ENCODE peak calls at places on chromosomes 11 and 22, in four cellular contexts. F is AG09309, D is fibroblast of mammary gland, V is RWPE2. I is an unnamed sample.
A peak's percentile ranks its signal among the peaks of the same experiment; 100 is the strongest.

GRCh38 chr11:69287968-69288882 is 5.7 kb upstream of the MYEOV start:
- DNase-seq in F (no peak), D (no peak), V (no peak), I (no peak)

GRCh38 chr11:69874984-69875673 is 55.9 kb upstream of the FGF3 start:
- DNase-seq in F (no peak), D (no peak), V (no peak), I (no peak)

GRCh38 chr11:16402654-16403447 is 46.5 kb upstream of the SOX6 start:
- DNase-seq in F (no peak), D (no peak), V (no peak), I (no peak)

GRCh38 chr11:122754553-122755322 is 83.6 kb upstream of the CRTAM start:
- DNase-seq in F (no peak), D (no peak), V (no peak), I (no peak)

GRCh38 chr11:62713343-62713742 is 5.9 kb downstream of the GNG3 start:
- DNase-seq in F (no peak), D (no peak), V (no peak), I (no peak)

GRCh38 chr11:103736986-103737622 is 299.3 kb upstream of the DDI1 start:
- DNase-seq in F (no peak), D (no peak), V (no peak), I (no peak)

GRCh38 chr11:46248270-46249102 is 29.0 kb upstream of the CREB3L1 start:
- DNase-seq in F (peak; percentile 91), D (peak; percentile 98), V (no peak), I (no peak)

GRCh38 chr22:17773606-17774205 is 563 bp downstream of the BID start:
- DNase-seq in F (no peak), D (peak; percentile 20), V (no peak), I (no peak)

GRCh38 chr11:120128392-120129172 is 9.3 kb downstream of the TRIM29 start:
- DNase-seq in F (peak; percentile 56), D (peak; percentile 28), V (peak; percentile 93), I (no peak)

GRCh38 chr22:33188316-33188715 is 130.1 kb upstream of the SYN3 start:
- DNase-seq in F (no peak), D (peak; percentile 6), V (no peak), I (no peak)

GRCh38 chr11:65071907-65072630 is 11.8 kb downstream of the CDCA5 start:
- DNase-seq in F (no peak), D (no peak), V (no peak), I (no peak)

GRCh38 chr22:37165066-37165465 is 15.3 kb upstream of the IL2RB start:
- DNase-seq in F (no peak), D (no peak), V (no peak), I (no peak)

GRCh38 chr11:772429-773390 is 4.6 kb downstream of the GATD1 start:
- DNase-seq in F (no peak), D (no peak), V (peak; percentile 62), I (no peak)

GRCh38 chr22:19871023-19871844 is 16.6 kb upstream of the GNB1L start:
- DNase-seq in F (no peak), D (no peak), V (peak; percentile 51), I (no peak)

GRCh38 chr22:24140357-24140756 is 40.9 kb upstream of the SUSD2 start:
- DNase-seq in F (no peak), D (no peak), V (no peak), I (no peak)

GRCh38 chr22:49733631-49734030 is 94.0 kb downstream of the BRD1 start:
- DNase-seq in F (no peak), D (no peak), V (no peak), I (no peak)

GRCh38 chr22:47606426-47606825 is 844.0 kb downstream of the TBC1D22A start:
- DNase-seq in F (no peak), D (no peak), V (no peak), I (no peak)

GRCh38 chr11:534592-535518 is 521 bp downstream of the HRAS start:
- DNase-seq in F (no peak), D (no peak), V (peak; percentile 91), I (no peak)

GRCh38 chr11:28581286-28582242 is 473.4 kb downstream of the METTL15 start:
- DNase-seq in F (peak; percentile 46), D (peak; percentile 85), V (no peak), I (no peak)

GRCh38 chr11:123611698-123612097 is 42.7 kb downstream of the SCN3B start:
- DNase-seq in F (no peak), D (no peak), V (no peak), I (no peak)

GRCh38 chr11:44529895-44530412 is 35.5 kb upstream of the CD82 start:
- DNase-seq in F (no peak), D (no peak), V (no peak), I (no peak)

GRCh38 chr22:20393705-20394476 is at the start of gene ZNF74:
- DNase-seq in F (peak; percentile 64), D (peak; percentile 90), V (no peak), I (peak; percentile 75)

GRCh38 chr11:44445500-44446340 is 119.7 kb upstream of the CD82 start:
- DNase-seq in F (no peak), D (no peak), V (no peak), I (no peak)

GRCh38 chr11:130077671-130078468 is 8.2 kb downstream of the APLP2 start:
- DNase-seq in F (no peak), D (no peak), V (no peak), I (no peak)

GRCh38 chr11:396948-397548 is 3.0 kb downstream of the PKP3 start:
- DNase-seq in F (no peak), D (peak; percentile 59), V (no peak), I (no peak)

GRCh38 chr11:134476435-134477021 is 64.5 kb upstream of the B3GAT1 start:
- DNase-seq in F (no peak), D (no peak), V (no peak), I (no peak)

DNA sequence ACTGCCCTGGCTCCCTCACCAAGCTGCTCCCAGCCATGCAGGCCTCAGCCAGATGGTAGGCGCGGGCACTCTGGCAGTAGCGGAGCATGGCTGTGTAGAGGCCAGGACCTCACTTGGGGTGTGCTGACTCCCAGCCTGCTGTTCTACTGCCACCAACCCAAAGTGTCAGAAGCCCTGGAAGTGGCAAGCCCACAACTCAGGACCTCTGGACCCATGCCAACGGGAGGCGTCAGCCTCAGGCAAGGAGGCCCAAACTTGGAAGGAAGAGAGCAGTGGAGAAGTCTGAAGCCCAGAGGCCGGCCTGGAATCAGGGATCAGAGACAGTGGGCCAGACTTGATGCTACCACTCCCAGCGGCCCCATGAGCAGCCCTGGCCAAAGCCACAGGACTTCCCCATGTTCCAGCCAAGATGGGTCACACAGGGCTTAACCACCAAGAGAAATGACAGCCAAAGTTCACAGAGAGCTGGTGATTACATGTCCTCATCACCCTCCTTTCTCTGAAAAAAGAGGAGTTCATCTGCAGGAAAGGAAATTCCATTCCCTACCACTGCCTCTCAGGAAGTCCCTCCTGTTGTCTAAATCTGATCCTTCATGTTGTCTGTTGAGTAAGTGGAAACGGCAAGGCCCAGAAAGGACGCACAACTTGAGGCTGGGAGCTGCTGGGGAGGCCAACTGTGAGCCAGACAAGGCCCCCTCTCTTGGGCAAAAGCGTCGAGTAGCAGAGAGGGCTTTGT is 4.4 kb downstream of the ARRB1 start:
- DNase-seq in F (no peak), D (peak; percentile 80), V (no peak), I (no peak)
- H3K4me3 ChIP-seq in F (no peak overlapping the region), D (no peak overlapping the region), V (no peak overlapping the region), I (no peak overlapping the region)

DNA sequence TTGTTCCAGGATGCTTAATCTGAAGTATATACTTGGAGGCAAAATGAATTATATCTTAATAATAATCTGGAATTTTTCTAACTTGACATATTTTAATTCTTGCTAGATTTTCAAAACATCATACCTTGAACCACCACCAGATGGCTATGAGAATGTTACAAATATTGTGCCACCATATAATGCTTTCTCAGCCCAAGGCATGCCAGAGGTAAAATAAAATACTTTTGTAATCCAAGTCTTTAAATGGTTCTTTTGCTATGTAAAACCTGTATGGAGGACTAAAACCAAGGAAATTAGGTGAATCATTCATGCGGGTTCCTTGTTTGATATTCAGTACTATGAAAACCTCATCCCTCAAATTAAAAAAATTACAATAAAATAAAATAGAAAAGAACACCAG is 14.4 kb downstream of the NAALAD2 start:
- DNase-seq in F (no peak), D (no peak), V (no peak), I (no peak)
- TF ChIP-seq CTCF in F (no peak), D (no peak), V (peak; percentile 21), I (peak; percentile 7)

GRCh38 chr11:89491141-89491690 is at the start of gene NOX4:
- DNase-seq in F (no peak), D (peak; percentile 31), V (peak; percentile 31), I (no peak)

GRCh38 chr11:89489930-89490329 is 1.2 kb downstream of the NOX4 start:
- DNase-seq in F (no peak), D (no peak), V (no peak), I (no peak)

GRCh38 chr11:89487016-89487415 is 4.2 kb downstream of the NOX4 start:
- DNase-seq in F (no peak), D (peak; percentile 25), V (no peak), I (no peak)
- H3K4me3 ChIP-seq in F (no peak overlapping the region), D (no peak overlapping the region), V (no peak overlapping the region), I (no peak overlapping the region)

GRCh38 chr22:29883045-29883830 is at the start of gene MTMR3:
- DNase-seq in F (peak; percentile 35), D (peak; percentile 83), V (peak; percentile 89), I (peak; percentile 42)
- TF ChIP-seq CTCF in F (peak; percentile 16), D (peak; percentile 0), V (peak; percentile 40), I (peak; percentile 32)

DNA sequence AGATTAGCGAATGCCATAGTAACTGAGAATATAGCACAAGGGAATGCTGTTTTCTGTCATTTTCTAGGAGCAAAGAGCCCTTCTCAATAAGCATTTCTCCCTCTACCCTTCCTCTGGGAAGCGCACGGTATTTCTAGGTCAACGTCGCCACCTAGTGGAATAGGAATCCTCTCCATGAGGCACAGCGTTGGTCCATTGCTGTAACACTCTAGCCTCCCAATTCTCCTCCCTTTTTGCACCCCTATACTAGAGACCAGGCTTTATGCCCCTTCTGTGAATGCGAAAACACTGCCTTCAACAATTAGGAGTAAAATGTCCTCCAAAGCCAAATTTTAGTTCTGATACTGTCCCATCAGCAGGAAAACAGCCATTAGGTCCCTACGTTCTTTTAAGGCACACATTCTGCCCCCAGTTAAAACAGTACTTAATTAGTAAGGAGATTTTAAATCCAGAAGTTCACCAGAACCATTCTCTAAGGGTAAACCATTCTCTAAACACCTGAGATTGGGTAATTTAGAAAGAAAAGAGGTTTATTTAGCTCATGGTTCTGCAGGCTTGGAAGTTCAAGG is 12.8 kb upstream of the HYLS1 start:
- DNase-seq in F (peak; percentile 17), D (peak; percentile 74), V (no peak), I (peak; percentile 18)
- H3K4me3 ChIP-seq in F (no peak overlapping the region), D (peak overlapping the region; percentile 16), V (no peak overlapping the region), I (no peak overlapping the region)

GRCh38 chr11:66363805-66364535 is 7.6 kb downstream of the SLC29A2 start:
- DNase-seq in F (no peak), D (peak; percentile 28), V (no peak), I (no peak)
- TF ChIP-seq CTCF in F (peak; percentile 65), D (peak; percentile 68), V (peak; percentile 68), I (peak; percentile 95)

DNA sequence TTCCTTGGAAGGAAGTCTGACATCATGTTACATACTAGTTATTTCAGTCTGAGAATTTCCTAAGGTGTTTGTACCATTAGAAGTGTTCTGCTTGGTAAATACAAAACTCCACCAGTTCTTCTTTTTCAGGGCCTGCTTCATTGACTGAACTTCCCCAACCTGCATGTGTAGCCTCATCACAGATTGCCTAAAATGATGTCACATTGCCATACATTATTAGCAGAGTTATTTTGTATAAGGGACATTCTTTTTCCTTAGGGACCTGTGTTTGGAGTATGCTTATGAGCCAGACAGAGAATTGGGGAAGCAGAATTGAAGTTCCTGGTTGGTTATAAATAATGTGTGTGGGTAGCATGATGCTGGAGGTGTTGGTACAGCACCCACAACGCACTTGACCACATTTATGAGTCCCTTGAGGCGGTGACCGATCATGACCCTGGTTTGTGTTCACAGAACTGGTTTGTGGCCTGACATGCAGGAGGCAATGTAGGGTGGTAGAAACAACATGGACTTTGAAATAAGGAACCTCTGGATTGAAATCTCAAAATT is 16.4 kb upstream of the MMP7 start:
- DNase-seq in F (no peak), D (no peak), V (no peak), I (peak; percentile 61)
- H3K4me3 ChIP-seq in F (no peak overlapping the region), D (no peak overlapping the region), V (no peak overlapping the region), I (no peak overlapping the region)

I was measured in GM12864.